ENCODE peak calls at places on chromosome X, in five cellular contexts. E, A, G, D and Q are unnamed samples.

GRCh38 chrX:8988456-8988855 is 45.5 kb downstream of the FAM9B start:
- DNase-seq in E (peak), A (no peak), G (peak), D (peak), Q (peak)

GRCh38 chrX:139933904-139934303 is 1.1 kb upstream of the ATP11C start:
- DNase-seq in E (no peak), A (no peak), G (peak), D (no peak), Q (no peak)

GRCh38 chrX:14899607-14900006 is 26.4 kb downstream of the MOSPD2 start:
- DNase-seq in E (peak), A (peak), G (no peak), D (no peak), Q (no peak)

GRCh38 chrX:68695206-68695845 is 47.9 kb downstream of the STARD8 start:
- DNase-seq in E (no peak), A (no peak), G (no peak), D (no peak), Q (no peak)

GRCh38 chrX:53324803-53325202 is 43.4 kb upstream of the IQSEC2 start:
- DNase-seq in E (no peak), A (no peak), G (no peak), D (no peak), Q (no peak)

GRCh38 chrX:135740683-135741149 is 27.3 kb downstream of the CT45A3 start:
- DNase-seq in E (no peak), A (peak), G (no peak), D (peak), Q (no peak)

GRCh38 chrX:11190745-11191510 is 79.8 kb downstream of the HCCS start:
- DNase-seq in E (no peak), A (no peak), G (no peak), D (no peak), Q (no peak)

GRCh38 chrX:48960291-48960690 is 2.9 kb upstream of the OTUD5 start:
- DNase-seq in E (no peak), A (no peak), G (no peak), D (no peak), Q (no peak)

GRCh38 chrX:1027133-1027532 is 185.3 kb downstream of the CRLF2 start:
- DNase-seq in E (no peak), A (no peak), G (no peak), D (no peak), Q (no peak)

GRCh38 chrX:1026263-1027015 is 186.0 kb downstream of the CRLF2 start:
- DNase-seq in E (no peak), A (no peak), G (no peak), D (no peak), Q (no peak)

GRCh38 chrX:1025413-1025812 is 187.0 kb downstream of the CRLF2 start:
- DNase-seq in E (no peak), A (no peak), G (no peak), D (no peak), Q (no peak)

GRCh38 chrX:1029494-1029893 is 183.0 kb downstream of the CRLF2 start:
- DNase-seq in E (no peak), A (no peak), G (no peak), D (no peak), Q (no peak)

GRCh38 chrX:1027680-1028079 is 184.8 kb downstream of the CRLF2 start:
- DNase-seq in E (no peak), A (no peak), G (no peak), D (no peak), Q (no peak)
- H3K27ac ChIP-seq in E (no peak), A (no peak), G (no peak), D (no peak), Q (no peak)

GRCh38 chrX:154750301-154751120 is at the start of gene GAB3:
- DNase-seq in E (no peak), A (peak), G (peak), D (peak), Q (no peak)
- H3K27ac ChIP-seq in E (no peak), A (peak), G (peak), D (peak), Q (no peak)

DNA sequence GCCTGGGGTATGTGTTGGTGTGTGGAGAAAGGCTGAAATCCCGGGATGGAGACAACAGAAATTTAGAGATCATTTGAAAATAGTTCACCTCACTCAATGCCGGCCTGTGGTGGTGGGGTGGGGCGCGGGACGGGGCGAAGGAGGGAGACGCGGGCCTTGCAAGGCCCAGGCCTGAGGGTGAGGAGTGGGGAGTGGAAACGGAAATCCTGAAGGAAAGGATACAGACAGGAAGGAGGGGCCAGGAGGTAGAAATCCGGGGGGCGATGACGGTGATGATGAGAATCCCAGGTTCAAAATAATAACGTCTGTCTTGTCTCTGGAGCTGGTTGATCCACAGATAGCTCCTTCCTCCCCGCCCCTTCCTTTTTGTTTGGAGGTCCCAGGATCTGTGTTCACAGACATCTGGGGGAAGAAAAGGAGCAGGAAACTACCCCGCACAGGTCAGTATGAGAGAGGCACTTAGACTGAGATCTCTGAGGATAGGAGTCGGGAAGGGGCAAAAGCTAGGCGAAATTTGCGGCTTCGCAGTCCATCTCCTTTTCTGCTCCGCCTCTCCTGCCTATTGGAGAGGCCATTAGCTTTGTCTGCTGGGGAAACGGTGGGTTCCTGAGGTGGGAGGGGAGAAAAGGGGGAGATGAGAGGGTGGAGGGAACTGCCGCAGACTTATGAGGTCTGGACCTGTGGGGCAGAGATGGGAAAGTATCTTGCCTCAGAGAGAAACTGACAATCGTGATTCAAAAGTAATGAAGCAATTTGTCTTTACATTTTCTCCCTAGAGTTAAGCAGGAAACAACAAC is 760 bp downstream of the TCEAL7 start:
- DNase-seq in E (no peak), A (peak), G (no peak), D (no peak), Q (no peak)
- H3K27ac ChIP-seq in E (no peak), A (no peak), G (no peak), D (no peak), Q (no peak)

GRCh38 chrX:79515529-79515928 is 148.4 kb upstream of the ITM2A start:
- DNase-seq in E (no peak), A (no peak), G (no peak), D (no peak), Q (no peak)
- H3K27ac ChIP-seq in E (no peak), A (no peak), G (no peak), D (no peak), Q (no peak)

DNA sequence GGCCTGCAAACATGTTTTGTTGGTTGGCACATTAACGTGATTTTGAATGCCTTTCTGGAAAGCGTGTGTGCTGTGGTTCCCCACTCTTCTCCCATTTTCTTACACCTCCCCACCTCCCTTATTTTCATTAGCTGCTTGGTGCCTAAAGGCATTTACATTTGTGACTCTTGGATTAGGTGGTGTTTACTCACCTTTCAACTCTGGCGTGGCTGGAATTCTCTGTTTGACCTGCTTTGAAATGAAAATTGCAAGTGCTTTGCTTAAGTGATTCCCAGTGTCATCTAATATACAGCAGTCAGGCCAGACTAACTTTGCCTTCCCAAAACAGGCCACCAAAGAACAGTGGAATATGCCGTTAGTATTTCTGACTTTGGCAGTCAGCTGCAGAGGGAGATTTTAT is 80.5 kb downstream of the NHSL2 start:
- DNase-seq in E (no peak), A (no peak), G (no peak), D (no peak), Q (no peak)
- H3K27ac ChIP-seq in E (no peak), A (no peak), G (no peak), D (no peak), Q (no peak)

GRCh38 chrX:45762699-45763647 is 562.3 kb upstream of the DIPK2B start:
- DNase-seq in E (no peak), A (peak), G (no peak), D (no peak), Q (no peak)
- H3K27ac ChIP-seq in E (peak), A (peak), G (no peak), D (no peak), Q (peak)

GRCh38 chrX:24242649-24243556 is 71.0 kb downstream of the SUPT20HL2 start:
- DNase-seq in E (peak), A (no peak), G (peak), D (peak), Q (no peak)
- H3K27ac ChIP-seq in E (no peak), A (no peak), G (no peak), D (peak), Q (no peak)

GRCh38 chrX:153181822-153182221 is 2.7 kb downstream of the MAGEA1 start:
- DNase-seq in E (no peak), A (no peak), G (no peak), D (no peak), Q (no peak)
- H3K27ac ChIP-seq in E (no peak), A (no peak), G (no peak), D (no peak), Q (no peak)

GRCh38 chrX:109760922-109761250 is 27.8 kb upstream of the ACSL4 start:
- DNase-seq in E (no peak), A (no peak), G (no peak), D (no peak), Q (no peak)
- H3K27ac ChIP-seq in E (no peak), A (no peak), G (no peak), D (no peak), Q (no peak)